ENCODE peak calls at places on chromosome 10, in ten cellular contexts. W, H, M, Z, F, X, B, C, O and J are unnamed samples.

GRCh38 chr10:90777614-90778013 is 80.2 kb downstream of the HTR7 start:
- DNase-seq in O (no peak), M (no peak), F (no peak), Z (no peak), C (no peak), H (peak; percentile 17), B (no peak), W (no peak), X (no peak), J (no peak)

GRCh38 chr10:68957654-68958053 is 1.7 kb downstream of the DDX21 start:
- DNase-seq in Z (no peak), W (no peak), O (no peak), C (no peak), X (no peak), F (no peak), B (no peak), H (no peak), M (no peak), J (no peak)

GRCh38 chr10:117364121-117364960 is 10.9 kb downstream of the PDZD8 start:
- DNase-seq in B (no peak), H (no peak), Z (no peak), M (no peak), X (no peak), F (no peak), O (no peak), C (no peak), W (no peak), J (no peak)

GRCh38 chr10:26361351-26361750 is 76.8 kb upstream of the APBB1IP start:
- DNase-seq in O (no peak), C (no peak), B (no peak), Z (no peak), M (no peak), W (no peak), H (no peak), X (no peak), F (no peak), J (no peak)

GRCh38 chr10:50988792-50989191 is 85.5 kb upstream of the PRKG1 start:
- DNase-seq in B (no peak), H (no peak), X (no peak), M (no peak), C (no peak), F (no peak), O (no peak), Z (peak; percentile 13), W (no peak), J (no peak)

GRCh38 chr10:50286517-50286916 is 35.2 kb upstream of the ASAH2 start:
- DNase-seq in H (peak; percentile 28), B (no peak), X (no peak), Z (no peak), W (peak; percentile 41), C (no peak), O (no peak), M (no peak), F (no peak), J (no peak)

GRCh38 chr10:14413583-14413982 is 82.9 kb upstream of the FRMD4A start:
- DNase-seq in B (no peak), Z (no peak), X (no peak), F (no peak), H (no peak), O (no peak), M (no peak), W (no peak), C (no peak), J (no peak)

GRCh38 chr10:78982726-78983125 is 86.0 kb upstream of the ZMIZ1 start:
- DNase-seq in M (no peak), Z (no peak), F (no peak), X (no peak), H (no peak), O (no peak), B (no peak), W (no peak), C (no peak), J (peak; percentile 2)

GRCh38 chr10:113340255-113340654 is 212.6 kb upstream of the HABP2 start:
- DNase-seq in C (no peak), M (no peak), B (no peak), X (no peak), O (no peak), W (no peak), H (no peak), F (no peak), Z (no peak), J (no peak)

GRCh38 chr10:61081331-61081730 is 137.3 kb upstream of the RHOBTB1 start:
- DNase-seq in W (no peak), Z (no peak), H (no peak), B (no peak), F (no peak), X (no peak), C (no peak), O (no peak), M (no peak), J (no peak)

GRCh38 chr10:17921378-17921777 is 30.3 kb upstream of the SLC39A12 start:
- DNase-seq in M (no peak), O (no peak), F (no peak), X (no peak), H (no peak), Z (no peak), W (no peak), C (no peak), B (no peak), J (no peak)

GRCh38 chr10:34337917-34338316 is 477.2 kb downstream of the PARD3 start:
- DNase-seq in X (no peak), B (no peak), Z (no peak), W (no peak), O (no peak), M (no peak), F (no peak), C (no peak), H (no peak), J (no peak)

GRCh38 chr10:34335960-34336359 is 479.1 kb downstream of the PARD3 start:
- DNase-seq in C (no peak), F (no peak), Z (no peak), W (no peak), O (no peak), H (no peak), X (no peak), B (no peak), M (no peak), J (no peak)

GRCh38 chr10:34334908-34335307 is 480.2 kb downstream of the PARD3 start:
- DNase-seq in H (no peak), X (no peak), B (no peak), C (no peak), M (no peak), Z (no peak), O (no peak), W (no peak), F (no peak), J (no peak)

DNA sequence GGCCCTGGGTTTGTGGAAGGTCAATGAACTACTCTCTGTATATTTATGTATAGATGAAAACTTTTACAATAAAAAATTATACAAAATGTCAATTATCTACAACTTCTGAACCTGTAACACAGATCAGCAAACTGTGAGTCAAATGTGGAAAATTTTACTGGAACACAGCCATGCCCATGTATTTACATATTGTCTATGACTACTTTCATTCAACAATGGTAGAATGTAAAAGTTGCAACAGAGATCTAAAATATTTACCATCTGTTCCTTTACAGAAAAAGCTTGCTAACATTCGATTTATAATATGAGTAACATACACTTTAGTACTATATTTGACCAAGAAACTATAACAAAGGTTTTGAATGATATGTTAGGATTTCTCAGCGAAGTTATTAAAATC is 481.6 kb downstream of the PARD3 start:
- DNase-seq in O (no peak), C (no peak), H (no peak), W (no peak), M (no peak), F (no peak), X (no peak), Z (no peak), B (no peak), J (no peak)
- H3K4me1 ChIP-seq in O (no peaks in the 10 kb centered on the region), C (no peaks in the 10 kb centered on the region), H (no peaks in the 10 kb centered on the region), W (no peaks in the 10 kb centered on the region), M (no peaks in the 10 kb centered on the region), F (no peaks in the 10 kb centered on the region), X (peaks cover 48% of the 10 kb centered on the region), Z (no peaks in the 10 kb centered on the region), B (no peaks in the 10 kb centered on the region), J (no peaks in the 10 kb centered on the region)

DNA sequence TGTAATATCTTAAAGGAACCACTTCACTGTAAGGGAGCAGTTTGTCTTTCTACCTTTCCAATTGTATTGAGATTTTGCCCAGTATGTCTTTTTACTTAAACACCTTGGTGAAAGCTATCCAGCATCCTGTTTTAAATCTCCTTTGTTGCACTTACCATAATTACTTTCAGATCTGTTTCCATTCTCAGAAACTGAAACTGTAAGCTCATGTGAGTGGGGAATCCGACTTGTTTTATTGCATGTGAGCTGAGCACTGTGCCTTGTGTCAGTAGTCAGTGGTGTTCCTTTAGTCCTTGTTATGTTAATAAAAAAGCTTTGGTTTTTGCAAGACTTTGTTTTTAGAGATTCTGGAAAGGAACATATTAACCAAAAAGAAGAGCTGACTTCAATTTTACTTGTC is 42.2 kb downstream of the BMPR1A start:
- DNase-seq in X (no peak), M (no peak), Z (no peak), W (no peak), F (no peak), O (no peak), C (no peak), B (no peak), H (no peak), J (no peak)
- H3K4me1 ChIP-seq in X (peaks cover 24% of the 10 kb centered on the region), M (peaks cover 41% of the 10 kb centered on the region), Z (peaks cover 5% of the 10 kb centered on the region), W (peaks cover 39% of the 10 kb centered on the region), F (peaks cover 39% of the 10 kb centered on the region), O (no peaks in the 10 kb centered on the region), C (no peaks in the 10 kb centered on the region), B (peaks cover 56% of the 10 kb centered on the region), H (no peaks in the 10 kb centered on the region), J (peaks cover 1% of the 10 kb centered on the region)

DNA sequence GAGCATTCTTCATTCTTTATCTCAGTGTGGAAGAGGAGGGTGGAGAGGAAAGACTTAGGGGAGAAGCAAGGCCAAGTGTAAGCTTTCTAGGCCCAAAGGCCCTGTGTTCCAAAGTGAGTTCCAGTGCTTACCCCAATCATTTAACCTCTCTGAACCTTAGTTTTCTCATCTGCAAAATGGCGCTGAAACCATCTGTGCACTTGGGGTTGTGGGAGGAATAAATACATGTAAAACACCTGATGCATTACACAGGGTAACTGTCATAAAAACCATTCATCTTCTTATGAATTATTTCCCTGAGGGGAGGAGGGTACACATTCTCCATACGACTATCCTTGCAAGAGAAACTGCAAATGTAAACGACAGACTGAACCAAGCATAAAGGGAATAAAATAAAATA is 19.0 kb downstream of the PIK3AP1 start:
- DNase-seq in Z (no peak), F (no peak), O (no peak), X (no peak), M (no peak), B (no peak), C (peak; percentile 76), W (no peak), H (no peak), J (no peak)
- H3K4me1 ChIP-seq in Z (no peaks in the 10 kb centered on the region), F (no peaks in the 10 kb centered on the region), O (no peaks in the 10 kb centered on the region), X (no peaks in the 10 kb centered on the region), M (peaks cover 4% of the 10 kb centered on the region), B (no peaks in the 10 kb centered on the region), C (peaks cover 80% of the 10 kb centered on the region), W (no peaks in the 10 kb centered on the region), H (no peaks in the 10 kb centered on the region), J (no peaks in the 10 kb centered on the region)

DNA sequence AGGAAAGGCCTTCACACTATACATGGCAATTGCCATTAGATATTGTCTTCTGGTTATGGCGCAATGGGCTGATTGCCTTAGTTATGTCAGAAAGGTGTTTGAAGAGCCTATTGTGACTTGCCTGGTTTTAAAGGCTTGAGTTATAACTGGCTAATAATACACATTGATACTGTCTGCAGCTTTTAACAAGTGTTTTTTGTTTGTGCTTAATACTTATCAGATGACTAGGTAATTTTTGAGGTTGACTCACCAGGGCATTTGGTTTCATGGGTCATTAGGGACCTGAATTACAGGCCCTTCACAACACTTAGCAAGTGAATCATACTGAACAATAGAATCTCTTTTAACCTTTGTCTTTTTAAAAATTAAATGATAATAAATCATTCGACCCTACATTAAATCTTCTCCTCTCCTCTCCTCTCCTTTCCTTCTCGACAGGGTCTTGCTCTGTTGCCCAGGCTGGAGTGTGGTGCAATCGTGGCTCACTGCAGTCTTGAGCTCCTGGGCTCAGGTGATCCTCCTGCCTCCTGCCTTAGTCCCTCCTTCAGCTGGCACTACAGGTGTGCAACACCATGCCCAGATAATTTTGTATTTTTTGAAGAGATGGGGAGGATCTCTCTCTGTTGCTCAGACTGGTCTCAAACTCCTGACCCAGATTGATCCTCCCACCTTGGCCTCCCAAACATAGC is 196.3 kb downstream of the JCAD start:
- DNase-seq in H (no peak), W (no peak), B (no peak), O (no peak), Z (no peak), X (no peak), C (no peak), M (no peak), F (no peak), J (no peak)
- H3K4me1 ChIP-seq in H (no peaks in the 10 kb centered on the region), W (peaks cover 13% of the 10 kb centered on the region), B (peaks cover 8% of the 10 kb centered on the region), O (peaks cover 48% of the 10 kb centered on the region), Z (peaks cover 35% of the 10 kb centered on the region), X (peaks cover 12% of the 10 kb centered on the region), C (no peaks in the 10 kb centered on the region), M (peaks cover 7% of the 10 kb centered on the region), F (peaks cover 7% of the 10 kb centered on the region), J (no peaks in the 10 kb centered on the region)